ENCODE peak calls at places on chromosome 1, in five cellular contexts. One of them, this sample, is unnamed.

GRCh38 chr1:226688056-226688748 is 50.9 kb downstream of the ITPKB start:
- DNase-seq in SJSA1: no peak
- DNase-seq in activated naive CD8-positive, alpha-beta T cell treated with anti-CD3 and anti-CD28 coated beads for 36 hours: peak
- DNase-seq in NCI-H1092 treated with DMSO at 0.1 percent for 48 hours: no peak
- DNase-seq in H9: no peak
- DNase-seq in this sample: no peak

GRCh38 chr1:7561331-7561921 is 209.7 kb upstream of the VAMP3 start:
- DNase-seq in SJSA1: no peak
- DNase-seq in activated naive CD8-positive, alpha-beta T cell treated with anti-CD3 and anti-CD28 coated beads for 36 hours: peak
- DNase-seq in NCI-H1092 treated with DMSO at 0.1 percent for 48 hours: no peak
- DNase-seq in H9: peak
- DNase-seq in this sample: no peak

GRCh38 chr1:208668991-208669390 is 424.8 kb upstream of the PLXNA2 start:
- DNase-seq in SJSA1: no peak
- DNase-seq in activated naive CD8-positive, alpha-beta T cell treated with anti-CD3 and anti-CD28 coated beads for 36 hours: no peak
- DNase-seq in NCI-H1092 treated with DMSO at 0.1 percent for 48 hours: no peak
- DNase-seq in H9: peak
- DNase-seq in this sample: no peak

GRCh38 chr1:3293563-3294080 is 160.8 kb upstream of the ARHGEF16 start:
- DNase-seq in SJSA1: no peak
- DNase-seq in activated naive CD8-positive, alpha-beta T cell treated with anti-CD3 and anti-CD28 coated beads for 36 hours: no peak
- DNase-seq in NCI-H1092 treated with DMSO at 0.1 percent for 48 hours: no peak
- DNase-seq in H9: no peak
- DNase-seq in this sample: no peak

GRCh38 chr1:117740461-117740860 is 134.6 kb downstream of the TENT5C start:
- DNase-seq in SJSA1: no peak
- DNase-seq in activated naive CD8-positive, alpha-beta T cell treated with anti-CD3 and anti-CD28 coated beads for 36 hours: no peak
- DNase-seq in NCI-H1092 treated with DMSO at 0.1 percent for 48 hours: no peak
- DNase-seq in H9: no peak
- DNase-seq in this sample: no peak

GRCh38 chr1:109625601-109626560 is 6.2 kb downstream of the AMPD2 start:
- DNase-seq in SJSA1: no peak
- DNase-seq in activated naive CD8-positive, alpha-beta T cell treated with anti-CD3 and anti-CD28 coated beads for 36 hours: no peak
- DNase-seq in NCI-H1092 treated with DMSO at 0.1 percent for 48 hours: no peak
- DNase-seq in H9: peak
- DNase-seq in this sample: no peak

GRCh38 chr1:99281109-99281508 is 16.8 kb downstream of the PLPPR4 start:
- DNase-seq in SJSA1: no peak
- DNase-seq in activated naive CD8-positive, alpha-beta T cell treated with anti-CD3 and anti-CD28 coated beads for 36 hours: no peak
- DNase-seq in NCI-H1092 treated with DMSO at 0.1 percent for 48 hours: no peak
- DNase-seq in H9: no peak
- DNase-seq in this sample: no peak

GRCh38 chr1:188128761-188129160 is 1300.0 kb downstream of the PLA2G4A start:
- DNase-seq in SJSA1: no peak
- DNase-seq in activated naive CD8-positive, alpha-beta T cell treated with anti-CD3 and anti-CD28 coated beads for 36 hours: no peak
- DNase-seq in NCI-H1092 treated with DMSO at 0.1 percent for 48 hours: peak
- DNase-seq in H9: peak
- DNase-seq in this sample: no peak

GRCh38 chr1:91555821-91556531 is 55.3 kb downstream of the CDC7 start:
- DNase-seq in SJSA1: no peak
- DNase-seq in activated naive CD8-positive, alpha-beta T cell treated with anti-CD3 and anti-CD28 coated beads for 36 hours: peak
- DNase-seq in NCI-H1092 treated with DMSO at 0.1 percent for 48 hours: no peak
- DNase-seq in H9: no peak
- DNase-seq in this sample: no peak

GRCh38 chr1:90434460-90434859 is 282.6 kb downstream of the BARHL2 start:
- DNase-seq in SJSA1: no peak
- DNase-seq in activated naive CD8-positive, alpha-beta T cell treated with anti-CD3 and anti-CD28 coated beads for 36 hours: no peak
- DNase-seq in NCI-H1092 treated with DMSO at 0.1 percent for 48 hours: no peak
- DNase-seq in H9: peak
- DNase-seq in this sample: no peak

GRCh38 chr1:15141933-15142647 is 11.5 kb upstream of the TMEM51 start:
- DNase-seq in SJSA1: no peak
- DNase-seq in activated naive CD8-positive, alpha-beta T cell treated with anti-CD3 and anti-CD28 coated beads for 36 hours: no peak
- DNase-seq in NCI-H1092 treated with DMSO at 0.1 percent for 48 hours: peak
- DNase-seq in H9: no peak
- DNase-seq in this sample: no peak

GRCh38 chr1:240947438-240948224 is 335.7 kb upstream of the GREM2 start:
- DNase-seq in SJSA1: no peak
- DNase-seq in activated naive CD8-positive, alpha-beta T cell treated with anti-CD3 and anti-CD28 coated beads for 36 hours: no peak
- DNase-seq in NCI-H1092 treated with DMSO at 0.1 percent for 48 hours: no peak
- DNase-seq in H9: no peak
- DNase-seq in this sample: no peak

GRCh38 chr1:80656011-80656627 is 1144.6 kb upstream of the ADGRL2 start:
- DNase-seq in SJSA1: no peak
- DNase-seq in activated naive CD8-positive, alpha-beta T cell treated with anti-CD3 and anti-CD28 coated beads for 36 hours: no peak
- DNase-seq in NCI-H1092 treated with DMSO at 0.1 percent for 48 hours: no peak
- DNase-seq in H9: peak
- DNase-seq in this sample: peak

GRCh38 chr1:67921725-67922489 is 88.6 kb upstream of the GNG12 start:
- DNase-seq in SJSA1: no peak
- DNase-seq in activated naive CD8-positive, alpha-beta T cell treated with anti-CD3 and anti-CD28 coated beads for 36 hours: no peak
- DNase-seq in NCI-H1092 treated with DMSO at 0.1 percent for 48 hours: no peak
- DNase-seq in H9: no peak
- DNase-seq in this sample: no peak

GRCh38 chr1:235999259-235999925 is 65.5 kb downstream of the NID1 start:
- DNase-seq in SJSA1: peak
- DNase-seq in activated naive CD8-positive, alpha-beta T cell treated with anti-CD3 and anti-CD28 coated beads for 36 hours: peak
- DNase-seq in NCI-H1092 treated with DMSO at 0.1 percent for 48 hours: no peak
- DNase-seq in H9: no peak
- DNase-seq in this sample: no peak

GRCh38 chr1:175981128-175981527 is 226.0 kb downstream of the COP1 start:
- DNase-seq in SJSA1: no peak
- DNase-seq in activated naive CD8-positive, alpha-beta T cell treated with anti-CD3 and anti-CD28 coated beads for 36 hours: no peak
- DNase-seq in NCI-H1092 treated with DMSO at 0.1 percent for 48 hours: no peak
- DNase-seq in H9: no peak
- DNase-seq in this sample: no peak

GRCh38 chr1:119712342-119713038 is 756 bp downstream of the PHGDH start:
- DNase-seq in SJSA1: peak
- DNase-seq in activated naive CD8-positive, alpha-beta T cell treated with anti-CD3 and anti-CD28 coated beads for 36 hours: peak
- DNase-seq in NCI-H1092 treated with DMSO at 0.1 percent for 48 hours: peak
- DNase-seq in H9: peak
- DNase-seq in this sample: peak

This sample was measured in NCI-H345.